ENCODE peak calls at places on chromosomes 1 and 21, in six cellular contexts. One of them, this sample, is unnamed.

GRCh38 chr1:172467446-172467845 is 23.6 kb upstream of the PIGC start:
- DNase-seq in dorsolateral prefrontal cortex: no peak
- DNase-seq in activated CD4-positive, alpha-beta T cell treated with anti-CD3 and anti-CD28 coated beads, Interleukin-2, amount 50 U/mL, for 1 hour: no peak
- DNase-seq in NCI-H2081: no peak
- DNase-seq in left ventricle myocardium inferior: no peak
- DNase-seq in neural crest cell: no peak
- DNase-seq in this sample: peak; percentile 66

GRCh38 chr1:8506447-8506846 is 188.5 kb downstream of the SLC45A1 start:
- DNase-seq in dorsolateral prefrontal cortex: no peak
- DNase-seq in activated CD4-positive, alpha-beta T cell treated with anti-CD3 and anti-CD28 coated beads, Interleukin-2, amount 50 U/mL, for 1 hour: no peak
- DNase-seq in NCI-H2081: no peak
- DNase-seq in left ventricle myocardium inferior: no peak
- DNase-seq in neural crest cell: no peak
- DNase-seq in this sample: no peak

GRCh38 chr21:35840949-35841348 is 219.4 kb downstream of the SETD4 start:
- DNase-seq in dorsolateral prefrontal cortex: no peak
- DNase-seq in activated CD4-positive, alpha-beta T cell treated with anti-CD3 and anti-CD28 coated beads, Interleukin-2, amount 50 U/mL, for 1 hour: no peak
- DNase-seq in NCI-H2081: no peak
- DNase-seq in left ventricle myocardium inferior: no peak
- DNase-seq in neural crest cell: no peak
- DNase-seq in this sample: no peak

GRCh38 chr1:218592688-218593087 is 247.6 kb downstream of the TGFB2 start:
- DNase-seq in dorsolateral prefrontal cortex: no peak
- DNase-seq in activated CD4-positive, alpha-beta T cell treated with anti-CD3 and anti-CD28 coated beads, Interleukin-2, amount 50 U/mL, for 1 hour: no peak
- DNase-seq in NCI-H2081: no peak
- DNase-seq in left ventricle myocardium inferior: no peak
- DNase-seq in neural crest cell: no peak
- DNase-seq in this sample: peak; percentile 5

GRCh38 chr1:111463029-111463683 is 10.6 kb upstream of the C1orf162 start:
- DNase-seq in dorsolateral prefrontal cortex: no peak
- DNase-seq in activated CD4-positive, alpha-beta T cell treated with anti-CD3 and anti-CD28 coated beads, Interleukin-2, amount 50 U/mL, for 1 hour: no peak
- DNase-seq in NCI-H2081: no peak
- DNase-seq in left ventricle myocardium inferior: no peak
- DNase-seq in neural crest cell: no peak
- DNase-seq in this sample: peak; percentile 28

GRCh38 chr1:3543076-3544049 is 67.9 kb downstream of the MEGF6 start:
- DNase-seq in dorsolateral prefrontal cortex: no peak
- DNase-seq in activated CD4-positive, alpha-beta T cell treated with anti-CD3 and anti-CD28 coated beads, Interleukin-2, amount 50 U/mL, for 1 hour: no peak
- DNase-seq in NCI-H2081: no peak
- DNase-seq in left ventricle myocardium inferior: no peak
- DNase-seq in neural crest cell: no peak
- DNase-seq in this sample: peak; percentile 15

GRCh38 chr21:30434033-30434631 is 4.1 kb downstream of the KRTAP13-4 start:
- DNase-seq in dorsolateral prefrontal cortex: no peak
- DNase-seq in activated CD4-positive, alpha-beta T cell treated with anti-CD3 and anti-CD28 coated beads, Interleukin-2, amount 50 U/mL, for 1 hour: no peak
- DNase-seq in NCI-H2081: peak; percentile 18
- DNase-seq in left ventricle myocardium inferior: no peak
- DNase-seq in neural crest cell: peak; percentile 28
- DNase-seq in this sample: peak; percentile 28

GRCh38 chr1:154884868-154885706 is 15.0 kb upstream of the KCNN3 start:
- DNase-seq in dorsolateral prefrontal cortex: no peak
- DNase-seq in activated CD4-positive, alpha-beta T cell treated with anti-CD3 and anti-CD28 coated beads, Interleukin-2, amount 50 U/mL, for 1 hour: no peak
- DNase-seq in NCI-H2081: no peak
- DNase-seq in left ventricle myocardium inferior: no peak
- DNase-seq in neural crest cell: no peak
- DNase-seq in this sample: no peak

GRCh38 chr1:166384948-166385347 is 218.1 kb upstream of the FAM78B start:
- DNase-seq in dorsolateral prefrontal cortex: no peak
- DNase-seq in activated CD4-positive, alpha-beta T cell treated with anti-CD3 and anti-CD28 coated beads, Interleukin-2, amount 50 U/mL, for 1 hour: no peak
- DNase-seq in NCI-H2081: no peak
- DNase-seq in left ventricle myocardium inferior: no peak
- DNase-seq in neural crest cell: no peak
- DNase-seq in this sample: no peak

GRCh38 chr1:24107462-24108225 is 4.3 kb downstream of the MYOM3 start:
- DNase-seq in dorsolateral prefrontal cortex: peak; percentile 18
- DNase-seq in activated CD4-positive, alpha-beta T cell treated with anti-CD3 and anti-CD28 coated beads, Interleukin-2, amount 50 U/mL, for 1 hour: no peak
- DNase-seq in NCI-H2081: no peak
- DNase-seq in left ventricle myocardium inferior: no peak
- DNase-seq in neural crest cell: no peak
- DNase-seq in this sample: no peak

GRCh38 chr21:33286600-33287456 is 20.7 kb downstream of the IL10RB start:
- DNase-seq in dorsolateral prefrontal cortex: no peak
- DNase-seq in activated CD4-positive, alpha-beta T cell treated with anti-CD3 and anti-CD28 coated beads, Interleukin-2, amount 50 U/mL, for 1 hour: no peak
- DNase-seq in NCI-H2081: no peak
- DNase-seq in left ventricle myocardium inferior: peak; percentile 39
- DNase-seq in neural crest cell: no peak
- DNase-seq in this sample: peak; percentile 89

GRCh38 chr1:171344473-171344820 is 30.5 kb downstream of the FMO4 start:
- DNase-seq in dorsolateral prefrontal cortex: no peak
- DNase-seq in activated CD4-positive, alpha-beta T cell treated with anti-CD3 and anti-CD28 coated beads, Interleukin-2, amount 50 U/mL, for 1 hour: no peak
- DNase-seq in NCI-H2081: no peak
- DNase-seq in left ventricle myocardium inferior: no peak
- DNase-seq in neural crest cell: no peak
- DNase-seq in this sample: no peak

GRCh38 chr1:43464840-43465693 is 11.3 kb upstream of the HYI start:
- DNase-seq in dorsolateral prefrontal cortex: no peak
- DNase-seq in activated CD4-positive, alpha-beta T cell treated with anti-CD3 and anti-CD28 coated beads, Interleukin-2, amount 50 U/mL, for 1 hour: no peak
- DNase-seq in NCI-H2081: no peak
- DNase-seq in left ventricle myocardium inferior: no peak
- DNase-seq in neural crest cell: no peak
- DNase-seq in this sample: no peak

GRCh38 chr1:64073705-64074104 is 129.7 kb upstream of the UBE2U start:
- DNase-seq in dorsolateral prefrontal cortex: no peak
- DNase-seq in activated CD4-positive, alpha-beta T cell treated with anti-CD3 and anti-CD28 coated beads, Interleukin-2, amount 50 U/mL, for 1 hour: no peak
- DNase-seq in NCI-H2081: no peak
- DNase-seq in left ventricle myocardium inferior: no peak
- DNase-seq in neural crest cell: no peak
- DNase-seq in this sample: no peak